ENCODE peak calls at places on chromosome 7, in six cellular contexts. One of them, this sample, is unnamed.

GRCh38 chr7:11203688-11204087 is 230.0 kb downstream of the PHF14 start:
- DNase-seq in esophagus squamous epithelium: no peak
- DNase-seq in astrocyte of the cerebellum: no peak
- DNase-seq in fibroblast of pulmonary artery: no peak
- DNase-seq in GM13977: no peak
- DNase-seq in A549: no peak
- DNase-seq in this sample: no peak

GRCh38 chr7:12701433-12701832 is 14.0 kb downstream of the ARL4A start:
- DNase-seq in esophagus squamous epithelium: no peak
- DNase-seq in astrocyte of the cerebellum: no peak
- DNase-seq in fibroblast of pulmonary artery: no peak
- DNase-seq in GM13977: no peak
- DNase-seq in A549: peak
- DNase-seq in this sample: no peak

GRCh38 chr7:99827040-99827778 is 604 bp upstream of the CYP3A43 start:
- DNase-seq in esophagus squamous epithelium: no peak
- DNase-seq in astrocyte of the cerebellum: no peak
- DNase-seq in fibroblast of pulmonary artery: no peak
- DNase-seq in GM13977: no peak
- DNase-seq in A549: no peak
- DNase-seq in this sample: no peak

GRCh38 chr7:79692015-79692414 is 238.5 kb upstream of the MAGI2 start:
- DNase-seq in esophagus squamous epithelium: no peak
- DNase-seq in astrocyte of the cerebellum: no peak
- DNase-seq in fibroblast of pulmonary artery: peak
- DNase-seq in GM13977: no peak
- DNase-seq in A549: no peak
- DNase-seq in this sample: no peak

GRCh38 chr7:26458751-26459150 is 167.1 kb downstream of the SNX10 start:
- DNase-seq in esophagus squamous epithelium: no peak
- DNase-seq in astrocyte of the cerebellum: no peak
- DNase-seq in fibroblast of pulmonary artery: no peak
- DNase-seq in GM13977: no peak
- DNase-seq in A549: no peak
- DNase-seq in this sample: no peak

GRCh38 chr7:75967573-75967997 is 26.8 kb downstream of the TMEM120A start:
- DNase-seq in esophagus squamous epithelium: no peak
- DNase-seq in astrocyte of the cerebellum: no peak
- DNase-seq in fibroblast of pulmonary artery: no peak
- DNase-seq in GM13977: no peak
- DNase-seq in A549: no peak
- DNase-seq in this sample: no peak

GRCh38 chr7:260441-261281 is 29.3 kb upstream of the FOXL3 start:
- DNase-seq in esophagus squamous epithelium: no peak
- DNase-seq in astrocyte of the cerebellum: no peak
- DNase-seq in fibroblast of pulmonary artery: no peak
- DNase-seq in GM13977: no peak
- DNase-seq in A549: no peak
- DNase-seq in this sample: no peak

GRCh38 chr7:1359051-1359400 is 100.2 kb downstream of the MICALL2 start:
- DNase-seq in esophagus squamous epithelium: no peak
- DNase-seq in astrocyte of the cerebellum: no peak
- DNase-seq in fibroblast of pulmonary artery: no peak
- DNase-seq in GM13977: no peak
- DNase-seq in A549: no peak
- DNase-seq in this sample: no peak

GRCh38 chr7:114820993-114821945 is 100.6 kb upstream of the MDFIC start:
- DNase-seq in esophagus squamous epithelium: no peak
- DNase-seq in astrocyte of the cerebellum: no peak
- DNase-seq in fibroblast of pulmonary artery: peak
- DNase-seq in GM13977: no peak
- DNase-seq in A549: no peak
- DNase-seq in this sample: no peak

GRCh38 chr7:17599733-17600685 is 301.6 kb downstream of the AHR start:
- DNase-seq in esophagus squamous epithelium: no peak
- DNase-seq in astrocyte of the cerebellum: peak
- DNase-seq in fibroblast of pulmonary artery: peak
- DNase-seq in GM13977: no peak
- DNase-seq in A549: peak
- DNase-seq in this sample: no peak

GRCh38 chr7:468681-469590 is 50.7 kb downstream of the PDGFA start:
- DNase-seq in esophagus squamous epithelium: no peak
- DNase-seq in astrocyte of the cerebellum: no peak
- DNase-seq in fibroblast of pulmonary artery: peak
- DNase-seq in GM13977: no peak
- DNase-seq in A549: no peak
- DNase-seq in this sample: no peak

GRCh38 chr7:114901771-114902170 is 20.1 kb upstream of the MDFIC start:
- DNase-seq in esophagus squamous epithelium: no peak
- DNase-seq in astrocyte of the cerebellum: no peak
- DNase-seq in fibroblast of pulmonary artery: peak
- DNase-seq in GM13977: no peak
- DNase-seq in A549: peak
- DNase-seq in this sample: no peak

GRCh38 chr7:37832194-37832593 is 16.2 kb upstream of the NME8 start:
- DNase-seq in esophagus squamous epithelium: no peak
- DNase-seq in astrocyte of the cerebellum: no peak
- DNase-seq in fibroblast of pulmonary artery: peak
- DNase-seq in GM13977: peak
- DNase-seq in A549: peak
- DNase-seq in this sample: peak

GRCh38 chr7:28165971-28166955 is 14.3 kb downstream of the JAZF1 start:
- DNase-seq in esophagus squamous epithelium: no peak
- DNase-seq in astrocyte of the cerebellum: peak
- DNase-seq in fibroblast of pulmonary artery: peak
- DNase-seq in GM13977: no peak
- DNase-seq in A549: no peak
- DNase-seq in this sample: no peak

GRCh38 chr7:130486114-130486962 is 5.5 kb upstream of the MEST start:
- DNase-seq in esophagus squamous epithelium: no peak
- DNase-seq in astrocyte of the cerebellum: no peak
- DNase-seq in fibroblast of pulmonary artery: no peak
- DNase-seq in GM13977: peak
- DNase-seq in A549: peak
- DNase-seq in this sample: peak
- TF ChIP-seq CTCF in esophagus squamous epithelium: peak
- TF ChIP-seq CTCF in astrocyte of the cerebellum: peak
- TF ChIP-seq CTCF in fibroblast of pulmonary artery: peak
- TF ChIP-seq CTCF in GM13977: peak
- TF ChIP-seq CTCF in A549: peak
- TF ChIP-seq CTCF in this sample: peak

DNA sequence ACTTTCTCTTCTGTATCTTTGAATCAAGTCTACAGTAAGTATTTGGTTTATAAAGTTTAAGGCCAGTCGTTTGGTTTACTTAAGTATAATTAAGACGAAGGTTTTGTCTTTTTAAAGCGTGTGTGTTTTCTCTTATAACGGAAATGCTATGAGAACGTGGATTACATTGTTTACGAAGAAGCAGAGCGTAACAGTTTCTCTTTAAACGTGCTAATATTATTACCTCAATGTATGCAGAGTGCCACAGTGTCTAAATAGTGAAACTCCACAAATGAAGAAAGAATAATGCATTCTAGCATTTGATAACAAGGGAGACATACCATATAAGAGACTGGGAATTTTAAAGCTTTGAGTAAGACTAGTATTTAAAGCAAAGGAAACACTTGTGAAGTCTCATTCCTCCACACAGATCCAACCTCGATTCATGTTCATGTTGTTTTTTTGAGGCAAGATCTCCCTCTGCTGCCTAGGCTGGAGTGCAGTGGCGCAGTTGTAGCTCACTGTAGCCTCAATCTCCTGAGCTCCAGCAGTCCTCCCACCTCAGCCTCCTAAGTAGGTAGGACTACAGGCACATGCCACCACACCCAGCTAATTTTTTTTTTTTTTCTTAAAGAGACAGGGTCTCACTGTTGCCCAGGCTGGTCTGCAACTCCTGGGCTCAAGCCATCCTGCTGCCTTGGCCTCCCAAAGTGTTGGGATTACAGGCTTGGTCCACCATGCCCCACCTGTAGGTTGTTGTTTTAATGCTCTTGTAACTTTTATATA is 75.1 kb downstream of the ANKRD61 start:
- DNase-seq in esophagus squamous epithelium: no peak
- DNase-seq in astrocyte of the cerebellum: peak
- DNase-seq in fibroblast of pulmonary artery: peak
- DNase-seq in GM13977: peak
- DNase-seq in A549: peak
- DNase-seq in this sample: peak
- TF ChIP-seq CTCF in esophagus squamous epithelium: peak
- TF ChIP-seq CTCF in astrocyte of the cerebellum: peak
- TF ChIP-seq CTCF in fibroblast of pulmonary artery: peak
- TF ChIP-seq CTCF in GM13977: no peak
- TF ChIP-seq CTCF in A549: peak
- TF ChIP-seq CTCF in this sample: peak

GRCh38 chr7:74254858-74255379 is 720 bp upstream of the RFC2 start:
- DNase-seq in esophagus squamous epithelium: no peak
- DNase-seq in astrocyte of the cerebellum: no peak
- DNase-seq in fibroblast of pulmonary artery: no peak
- DNase-seq in GM13977: no peak
- DNase-seq in A549: no peak
- DNase-seq in this sample: peak

GRCh38 chr7:74252893-74253292 is 1.3 kb downstream of the RFC2 start:
- DNase-seq in esophagus squamous epithelium: no peak
- DNase-seq in astrocyte of the cerebellum: no peak
- DNase-seq in fibroblast of pulmonary artery: no peak
- DNase-seq in GM13977: no peak
- DNase-seq in A549: no peak
- DNase-seq in this sample: peak

GRCh38 chr7:74256446-74257408 is 2.5 kb upstream of the RFC2 start:
- DNase-seq in esophagus squamous epithelium: no peak
- DNase-seq in astrocyte of the cerebellum: peak
- DNase-seq in fibroblast of pulmonary artery: peak
- DNase-seq in GM13977: no peak
- DNase-seq in A549: no peak
- DNase-seq in this sample: peak

GRCh38 chr7:74253331-74253730 is 868 bp downstream of the RFC2 start:
- DNase-seq in esophagus squamous epithelium: no peak
- DNase-seq in astrocyte of the cerebellum: no peak
- DNase-seq in fibroblast of pulmonary artery: no peak
- DNase-seq in GM13977: no peak
- DNase-seq in A549: no peak
- DNase-seq in this sample: no peak

DNA sequence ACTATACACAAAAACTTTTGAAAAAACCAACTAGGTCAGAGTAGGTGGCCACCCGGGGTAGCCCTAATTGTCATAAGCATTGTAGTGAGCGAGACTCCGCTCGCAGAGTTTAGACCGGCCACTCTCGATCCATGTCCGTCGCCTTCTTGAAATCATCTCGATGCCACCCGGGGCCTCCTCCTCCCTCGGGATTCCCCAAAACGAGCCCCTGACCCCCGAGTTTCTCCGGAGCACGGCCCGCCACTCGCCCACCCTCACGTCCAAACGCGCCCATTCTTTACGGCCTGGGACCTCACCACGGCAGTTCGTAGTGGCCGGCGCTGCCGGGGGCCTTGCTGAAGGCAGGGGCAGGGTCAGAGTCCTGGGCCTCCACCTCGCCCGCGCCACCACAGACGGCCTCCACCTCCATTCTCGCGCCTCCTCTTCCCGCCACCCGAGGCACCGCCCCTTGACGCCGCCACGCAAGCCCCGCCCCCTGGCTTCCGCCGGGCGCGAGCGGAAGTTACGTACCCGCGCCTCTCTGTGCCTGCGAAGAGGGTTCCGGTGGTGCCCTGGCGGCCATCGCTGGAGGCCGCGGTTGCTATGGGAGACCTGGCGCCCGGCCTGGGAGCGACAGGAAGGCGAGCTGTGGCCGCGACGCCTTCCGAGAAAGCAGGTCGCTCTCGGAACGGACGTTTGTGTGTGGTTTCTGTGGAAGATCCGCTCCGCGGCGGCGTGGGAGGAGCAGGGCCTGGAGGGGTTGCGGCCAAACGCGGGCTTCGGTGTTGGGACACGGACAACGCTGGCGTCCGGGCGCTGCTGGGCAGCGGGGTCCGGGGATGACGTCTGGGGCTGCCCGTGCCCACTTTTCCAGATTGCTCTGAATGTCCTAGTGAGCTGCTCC is at the start of gene RFC2:
- DNase-seq in esophagus squamous epithelium: peak
- DNase-seq in astrocyte of the cerebellum: peak
- DNase-seq in fibroblast of pulmonary artery: peak
- DNase-seq in GM13977: peak
- DNase-seq in A549: peak
- DNase-seq in this sample: peak
- TF ChIP-seq CTCF in esophagus squamous epithelium: peak
- TF ChIP-seq CTCF in astrocyte of the cerebellum: peak
- TF ChIP-seq CTCF in fibroblast of pulmonary artery: no peak
- TF ChIP-seq CTCF in GM13977: no peak
- TF ChIP-seq CTCF in A549: no peak
- TF ChIP-seq CTCF in this sample: no peak

DNA sequence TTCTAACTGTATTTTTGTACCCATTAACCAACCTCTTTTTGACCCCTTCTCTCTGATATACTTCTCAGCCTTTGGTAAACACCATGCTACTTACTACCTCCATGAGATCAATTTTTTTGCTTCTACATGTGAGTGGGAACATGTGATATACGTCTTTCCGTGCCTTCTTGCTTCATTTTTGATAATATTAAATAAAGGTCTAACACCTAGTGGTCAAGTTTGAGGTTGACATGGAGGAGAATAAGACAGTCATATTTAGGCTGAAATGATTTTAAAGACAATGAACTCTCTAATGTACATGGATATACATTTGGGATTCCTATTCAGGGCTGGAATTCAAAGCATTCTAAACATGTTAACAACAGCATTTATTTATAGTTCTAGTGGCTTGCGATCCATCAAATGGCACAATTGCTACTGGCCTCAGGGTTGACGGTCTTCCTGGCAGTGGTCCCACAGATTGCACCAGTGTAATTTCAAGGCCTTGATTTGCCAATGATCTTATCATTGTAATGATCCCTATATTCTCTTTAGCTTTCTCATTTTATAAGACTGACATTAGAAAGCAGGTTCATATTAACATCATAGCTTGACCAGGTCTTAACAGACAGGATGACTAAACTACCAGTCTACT is 315.9 kb upstream of the ETV1 start:
- DNase-seq in esophagus squamous epithelium: no peak
- DNase-seq in astrocyte of the cerebellum: no peak
- DNase-seq in fibroblast of pulmonary artery: peak
- DNase-seq in GM13977: no peak
- DNase-seq in A549: no peak
- DNase-seq in this sample: no peak
- TF ChIP-seq CTCF in esophagus squamous epithelium: no peak
- TF ChIP-seq CTCF in astrocyte of the cerebellum: no peak
- TF ChIP-seq CTCF in fibroblast of pulmonary artery: no peak
- TF ChIP-seq CTCF in GM13977: no peak
- TF ChIP-seq CTCF in A549: no peak
- TF ChIP-seq CTCF in this sample: no peak

DNA sequence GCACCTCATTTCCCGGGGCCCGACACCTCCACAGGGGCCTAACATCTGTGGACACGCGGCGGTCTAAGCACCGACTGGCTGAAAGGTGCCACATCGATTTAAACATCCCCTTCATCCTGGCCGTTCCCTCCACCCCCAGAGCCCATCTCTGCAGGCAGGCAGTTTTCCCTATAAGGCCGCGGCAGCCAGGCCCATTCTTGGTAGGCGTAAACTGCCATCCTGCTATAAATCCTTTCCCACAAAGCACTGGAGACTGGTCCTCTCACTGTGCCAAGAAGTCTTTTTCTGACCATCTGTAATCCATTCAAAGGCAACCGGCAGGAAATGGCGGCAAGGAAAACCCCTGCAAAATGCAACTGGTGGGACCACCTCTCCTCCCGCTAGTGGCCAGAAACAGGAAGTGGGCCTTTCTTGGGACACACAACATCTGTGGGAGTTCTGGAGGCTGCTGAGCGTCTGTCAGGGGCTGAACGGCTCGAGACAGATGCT is 22.4 kb downstream of the ATXN7L1 start:
- DNase-seq in esophagus squamous epithelium: no peak
- DNase-seq in astrocyte of the cerebellum: no peak
- DNase-seq in fibroblast of pulmonary artery: peak
- DNase-seq in GM13977: no peak
- DNase-seq in A549: no peak
- DNase-seq in this sample: no peak
- TF ChIP-seq CTCF in esophagus squamous epithelium: no peak
- TF ChIP-seq CTCF in astrocyte of the cerebellum: peak
- TF ChIP-seq CTCF in fibroblast of pulmonary artery: peak
- TF ChIP-seq CTCF in GM13977: no peak
- TF ChIP-seq CTCF in A549: no peak
- TF ChIP-seq CTCF in this sample: no peak